ENCODE peak calls at places on chromosome 21, in six cellular contexts. U is adrenal gland, T is heart left ventricle, V is A549, Q is gastrocnemius medialis, C is prostate gland. R is an unnamed sample.
A peak's percentile ranks its signal among the peaks of the same experiment; 100 is the strongest.

GRCh38 chr21:43717967-43718871 is 710 bp upstream of the PDXK start:
- DNase-seq in U (no peak), T (peak; percentile 58), V (no peak), Q (no peak), C (no peak), R (peak; percentile 25)

GRCh38 chr21:43988506-43989230 is 23.4 kb upstream of the TRAPPC10 start:
- DNase-seq in U (no peak), T (no peak), V (no peak), Q (no peak), C (no peak), R (no peak)

GRCh38 chr21:38683222-38683621 is 122.5 kb upstream of the ETS2 start:
- DNase-seq in U (no peak), T (no peak), V (no peak), Q (no peak), C (no peak), R (no peak)

GRCh38 chr21:41874611-41875010 is 4.5 kb downstream of the PRDM15 start:
- DNase-seq in U (no peak), T (no peak), V (no peak), Q (no peak), C (no peak), R (no peak)

GRCh38 chr21:42086969-42087368 is 15.9 kb downstream of the UMODL1 start:
- DNase-seq in U (no peak), T (no peak), V (no peak), Q (no peak), C (no peak), R (no peak)

GRCh38 chr21:39867198-39867650 is at the start of gene PCP4:
- DNase-seq in U (peak; percentile 63), T (peak; percentile 29), V (peak; percentile 13), Q (no peak), C (peak; percentile 58), R (peak; percentile 45)

GRCh38 chr21:29320021-29320420 is 21.3 kb downstream of the BACH1 start:
- DNase-seq in U (peak; percentile 44), T (no peak), V (no peak), Q (no peak), C (no peak), R (no peak)

GRCh38 chr21:27519357-27519756 is 552.5 kb upstream of the ADAMTS5 start:
- DNase-seq in U (no peak), T (no peak), V (no peak), Q (no peak), C (no peak), R (no peak)

GRCh38 chr21:34524671-34525601 is 12.9 kb upstream of the KCNE1 start:
- DNase-seq in U (no peak), T (no peak), V (no peak), Q (no peak), C (no peak), R (peak; percentile 23)

GRCh38 chr21:29192999-29193563 is 62.6 kb downstream of the MAP3K7CL start:
- DNase-seq in U (no peak), T (peak; percentile 47), V (no peak), Q (no peak), C (no peak), R (no peak)

GRCh38 chr21:28308516-28308915 is 684.2 kb downstream of the LTN1 start:
- DNase-seq in U (no peak), T (no peak), V (no peak), Q (no peak), C (no peak), R (no peak)

GRCh38 chr21:38938343-38938742 is 132.6 kb downstream of the ETS2 start:
- DNase-seq in U (no peak), T (no peak), V (no peak), Q (no peak), C (no peak), R (no peak)

GRCh38 chr21:36478941-36479340 is 981 bp downstream of the CLDN14 start:
- DNase-seq in U (no peak), T (no peak), V (peak; percentile 15), Q (no peak), C (no peak), R (no peak)

GRCh38 chr21:42615924-42616323 is 37.5 kb upstream of the PDE9A start:
- DNase-seq in U (no peak), T (no peak), V (no peak), Q (no peak), C (no peak), R (no peak)

GRCh38 chr21:32965281-32965680 is 60.5 kb upstream of the OLIG2 start:
- DNase-seq in U (no peak), T (no peak), V (no peak), Q (no peak), C (no peak), R (no peak)

GRCh38 chr21:30083120-30083945 is 83.3 kb downstream of the CLDN17 start:
- DNase-seq in U (no peak), T (no peak), V (no peak), Q (no peak), C (no peak), R (no peak)

GRCh38 chr21:28482657-28483056 is 510.0 kb downstream of the LTN1 start:
- DNase-seq in U (no peak), T (no peak), V (no peak), Q (no peak), C (no peak), R (no peak)

GRCh38 chr21:34369741-34370140 is 5.6 kb upstream of the SMIM11 start:
- DNase-seq in U (no peak), T (no peak), V (no peak), Q (no peak), C (no peak), R (no peak)

GRCh38 chr21:18000961-18001522 is 181.9 kb upstream of the C21orf91 start:
- DNase-seq in U (no peak), T (no peak), V (no peak), Q (no peak), C (no peak), R (no peak)

GRCh38 chr21:35989185-35989735 is 71.1 kb downstream of the SETD4 start:
- DNase-seq in U (no peak), T (no peak), V (no peak), Q (peak; percentile 26), C (no peak), R (no peak)

GRCh38 chr21:43902441-43902840 is 37.4 kb downstream of the AGPAT3 start:
- DNase-seq in U (peak; percentile 71), T (no peak), V (no peak), Q (peak; percentile 52), C (no peak), R (no peak)

GRCh38 chr21:43331111-43331961 is 95.6 kb downstream of the SIK1 start:
- DNase-seq in U (no peak), T (peak; percentile 18), V (no peak), Q (no peak), C (no peak), R (no peak)

GRCh38 chr21:25561668-25562641 is 45.3 kb downstream of the MRPL39 start:
- DNase-seq in U (peak; percentile 33), T (peak; percentile 55), V (no peak), Q (peak; percentile 11), C (no peak), R (peak; percentile 28)

GRCh38 chr21:33025106-33025470 is 647 bp upstream of the OLIG2 start:
- DNase-seq in U (no peak), T (no peak), V (no peak), Q (no peak), C (no peak), R (no peak)

DNA sequence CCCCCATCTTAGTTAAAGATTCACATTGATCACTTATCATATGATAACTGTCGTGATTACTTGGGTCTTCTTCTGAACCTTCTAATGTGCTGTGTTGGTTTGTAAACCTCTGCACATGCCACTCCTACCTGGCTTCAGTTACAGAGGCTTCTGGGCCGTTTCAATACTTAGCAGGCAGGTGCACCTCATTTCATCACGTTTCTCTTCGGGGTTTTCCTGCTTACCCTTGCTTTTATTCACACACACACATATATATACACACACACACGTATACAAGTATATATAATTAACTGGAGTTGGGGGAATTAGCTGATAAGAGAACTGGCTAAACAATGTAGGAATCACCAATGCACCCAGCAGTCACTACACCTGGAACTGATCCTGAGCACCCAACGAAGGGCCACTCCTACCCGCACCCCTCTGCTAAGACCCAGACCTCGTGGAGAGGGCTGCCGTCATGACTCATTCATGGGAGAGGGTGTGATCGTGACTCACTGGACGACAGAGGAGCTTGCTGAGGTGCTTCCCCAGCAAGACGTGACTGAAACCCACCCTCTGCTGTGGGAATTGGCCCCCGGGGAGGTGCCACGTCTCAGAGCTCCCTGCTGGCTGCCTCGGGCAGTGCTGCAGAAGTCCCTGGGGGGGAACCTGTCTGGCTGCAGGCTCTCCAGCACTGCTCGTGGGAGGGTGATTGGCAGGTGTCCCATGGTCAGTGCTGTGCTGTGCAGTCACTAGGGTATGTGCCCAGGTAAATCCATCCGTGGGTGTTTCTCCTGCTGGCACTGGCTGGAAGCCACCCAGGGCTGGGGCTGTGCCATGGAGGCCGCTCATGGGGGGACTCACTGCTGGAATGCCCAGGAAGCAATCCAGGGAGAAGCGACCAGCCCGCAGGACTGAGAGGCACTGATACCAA is 166.6 kb downstream of the DYRK1A start:
- DNase-seq in U (peak; percentile 59), T (peak; percentile 53), V (peak; percentile 41), Q (no peak), C (no peak), R (no peak)
- TF ChIP-seq CTCF in U (no peak), T (peak; percentile 26), V (no peak), Q (no peak), C (no peak), R (no peak)

GRCh38 chr21:15752763-15753407 is 23.1 kb downstream of the USP25 start:
- DNase-seq in U (no peak), T (no peak), V (no peak), Q (no peak), C (no peak), R (no peak)
- TF ChIP-seq POLR2A in U (no peak), T (no peak), V (no peak), Q (no peak), C (no peak), R (no peak)

GRCh38 chr21:46393941-46394818 is 64.5 kb upstream of the DIP2A start:
- DNase-seq in U (peak; percentile 57), T (no peak), V (no peak), Q (peak; percentile 56), C (no peak), R (no peak)
- H3K4me3 ChIP-seq in U (no peak overlapping the region), T (no peak overlapping the region), V (no peak overlapping the region), Q (no peak overlapping the region), C (no peak overlapping the region), R (no peak overlapping the region)

GRCh38 chr21:31560479-31560878 is 99.0 kb upstream of the SOD1 start:
- DNase-seq in U (no peak), T (no peak), V (no peak), Q (no peak), C (no peak), R (no peak)

GRCh38 chr21:31564439-31564838 is 95.1 kb upstream of the SOD1 start:
- DNase-seq in U (no peak), T (no peak), V (no peak), Q (no peak), C (no peak), R (no peak)

GRCh38 chr21:31566611-31567010 is 92.9 kb upstream of the SOD1 start:
- DNase-seq in U (no peak), T (no peak), V (no peak), Q (no peak), C (no peak), R (no peak)

GRCh38 chr21:31570824-31571425 is 88.6 kb upstream of the SOD1 start:
- DNase-seq in U (no peak), T (no peak), V (no peak), Q (no peak), C (no peak), R (no peak)

DNA sequence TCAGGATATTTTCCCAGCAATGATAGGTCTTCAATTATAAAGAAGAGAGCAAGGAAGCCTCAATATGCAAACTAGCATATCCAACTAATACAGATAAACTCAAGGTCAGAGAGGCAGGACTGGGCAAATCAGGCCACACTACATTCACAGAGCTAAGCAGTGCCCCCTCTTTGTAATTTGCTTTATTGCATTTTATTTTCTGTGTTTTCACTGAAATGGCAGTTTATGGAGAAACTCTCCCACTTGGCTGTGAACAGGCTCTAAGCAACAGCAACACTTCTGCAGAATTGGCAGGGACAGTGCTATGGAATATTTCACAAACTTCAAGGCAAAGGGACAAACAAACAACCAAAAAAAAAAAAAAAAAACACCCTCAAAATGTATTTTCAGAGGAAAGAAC is 93.4 kb upstream of the SOD1 start:
- DNase-seq in U (no peak), T (no peak), V (no peak), Q (no peak), C (no peak), R (no peak)
- TF ChIP-seq CTCF in U (no peak), T (no peak), V (no peak), Q (no peak), C (no peak), R (no peak)

R was measured in uterus.